ENCODE peak calls at places on chromosomes 11 and 22, in four cellular contexts. K is nucleus accumbens, I is neural crest cell, H is lower lobe of right lung. V is an unnamed sample.

GRCh38 chr22:19631899-19632670 is 82.2 kb upstream of the SEPTIN5 start:
- DNase-seq in K (no peak), I (peak), H (no peak), V (peak)

GRCh38 chr22:49955581-49956417 is 4.8 kb upstream of the PIM3 start:
- DNase-seq in K (no peak), I (no peak), H (no peak), V (no peak)

GRCh38 chr22:24178502-24179440 is 2.5 kb upstream of the SUSD2 start:
- DNase-seq in K (no peak), I (no peak), H (no peak), V (peak)

GRCh38 chr11:117828641-117829368 is 4.3 kb upstream of the FXYD2 start:
- DNase-seq in K (no peak), I (no peak), H (peak), V (no peak)

GRCh38 chr22:21932347-21932746 is 20.3 kb downstream of the PPM1F start:
- DNase-seq in K (no peak), I (no peak), H (no peak), V (no peak)

GRCh38 chr11:2202071-2202899 is 30.7 kb upstream of the TH start:
- DNase-seq in K (no peak), I (no peak), H (peak), V (no peak)

GRCh38 chr11:14454861-14455632 is 44.6 kb downstream of the COPB1 start:
- DNase-seq in K (no peak), I (no peak), H (no peak), V (no peak)

GRCh38 chr22:37329239-37330140 is 47.2 kb downstream of the CYTH4 start:
- DNase-seq in K (no peak), I (no peak), H (no peak), V (no peak)

GRCh38 chr11:130203766-130204702 is 44.5 kb downstream of the ST14 start:
- DNase-seq in K (no peak), I (no peak), H (peak), V (no peak)

GRCh38 chr11:6357222-6357621 is 33.1 kb upstream of the SMPD1 start:
- DNase-seq in K (peak), I (no peak), H (no peak), V (peak)

GRCh38 chr11:131579932-131580387 is 209.5 kb downstream of the NTM start:
- DNase-seq in K (no peak), I (peak), H (no peak), V (no peak)

GRCh38 chr11:16607675-16608644 is 130.5 kb upstream of the C11orf58 start:
- DNase-seq in K (peak), I (peak), H (peak), V (peak)

GRCh38 chr22:37122598-37123180 is 13.2 kb upstream of the TMPRSS6 start:
- DNase-seq in K (no peak), I (no peak), H (no peak), V (no peak)

GRCh38 chr22:50581031-50581949 is 1.4 kb downstream of the CHKB start:
- DNase-seq in K (no peak), I (no peak), H (peak), V (no peak)

GRCh38 chr11:65403607-65404121 is 17.2 kb downstream of the FRMD8 start:
- DNase-seq in K (no peak), I (no peak), H (no peak), V (no peak)

GRCh38 chr11:28621648-28622215 is 513.5 kb downstream of the METTL15 start:
- DNase-seq in K (no peak), I (no peak), H (no peak), V (no peak)

GRCh38 chr11:65172600-65172999 is 2.6 kb downstream of the SPDYC start:
- DNase-seq in K (no peak), I (no peak), H (no peak), V (no peak)

GRCh38 chr11:66970808-66971442 is 4.2 kb upstream of the C11orf86 start:
- DNase-seq in K (peak), I (no peak), H (no peak), V (no peak)

GRCh38 chr11:63563201-63564055 is at the start of gene PLAAT2:
- DNase-seq in K (no peak), I (no peak), H (no peak), V (no peak)

GRCh38 chr11:116457336-116458007 is 315.3 kb downstream of the BUD13 start:
- DNase-seq in K (no peak), I (no peak), H (no peak), V (no peak)

GRCh38 chr11:44680982-44681597 is 45.7 kb upstream of the TSPAN18 start:
- DNase-seq in K (no peak), I (no peak), H (no peak), V (no peak)

GRCh38 chr22:33841281-33842005 is 78.8 kb downstream of the LARGE1 start:
- DNase-seq in K (no peak), I (no peak), H (no peak), V (no peak)

GRCh38 chr22:21029486-21030025 is 2.8 kb downstream of the SLC7A4 start:
- DNase-seq in K (no peak), I (no peak), H (no peak), V (no peak)

GRCh38 chr22:43862074-43862881 is at the start of gene SULT4A1:
- DNase-seq in K (peak), I (peak), H (no peak), V (no peak)

GRCh38 chr11:132972565-132972964 is 559.7 kb downstream of the OPCML start:
- DNase-seq in K (peak), I (peak), H (no peak), V (no peak)

GRCh38 chr11:9962722-9963121 is 298.8 kb downstream of the SWAP70 start:
- DNase-seq in K (no peak), I (no peak), H (no peak), V (no peak)

GRCh38 chr11:116707250-116707649 is 65.5 kb downstream of the BUD13 start:
- DNase-seq in K (no peak), I (no peak), H (peak), V (no peak)

GRCh38 chr11:118448294-118448693 is 12.0 kb downstream of the KMT2A start:
- DNase-seq in K (no peak), I (no peak), H (no peak), V (no peak)

GRCh38 chr22:49663823-49664222 is 163.8 kb downstream of the BRD1 start:
- DNase-seq in K (no peak), I (no peak), H (peak), V (no peak)

GRCh38 chr11:8268530-8269461 is 5.1 kb upstream of the LMO1 start:
- DNase-seq in K (no peak), I (peak), H (peak), V (no peak)

GRCh38 chr11:125313271-125314222 is 149.0 kb downstream of the PKNOX2 start:
- DNase-seq in K (no peak), I (no peak), H (no peak), V (no peak)

GRCh38 chr11:96341237-96342130 is 1.5 kb downstream of the MAML2 start:
- DNase-seq in K (peak), I (no peak), H (peak), V (no peak)

GRCh38 chr11:57903441-57904123 is 120.1 kb upstream of the OR9Q1 start:
- DNase-seq in K (no peak), I (no peak), H (no peak), V (no peak)

GRCh38 chr11:6892400-6892799 is at the start of gene OR2D2:
- DNase-seq in K (no peak), I (no peak), H (no peak), V (no peak)

GRCh38 chr11:115996125-115996807 is 492.1 kb upstream of the CADM1 start:
- DNase-seq in K (no peak), I (no peak), H (no peak), V (no peak)

GRCh38 chr11:36672815-36673450 is 74.9 kb upstream of the RAG2 start:
- DNase-seq in K (no peak), I (peak), H (no peak), V (peak)

GRCh38 chr11:111526501-111526900 is 11.9 kb downstream of the HOATZ start:
- DNase-seq in K (no peak), I (no peak), H (no peak), V (no peak)

GRCh38 chr11:64266339-64266738 is 15.0 kb downstream of the PLCB3 start:
- DNase-seq in K (no peak), I (no peak), H (no peak), V (no peak)

GRCh38 chr11:63666874-63667273 is 4.3 kb downstream of the ATL3 start:
- DNase-seq in K (no peak), I (no peak), H (no peak), V (no peak)

GRCh38 chr11:36702330-36703054 is 104.5 kb upstream of the RAG2 start:
- DNase-seq in K (peak), I (peak), H (no peak), V (peak)